ENCODE peak calls at places on chromosome 2, in eight cellular contexts. P is activated T-helper 1 cell treated with Interleukin-2 at 50 U/mL for 16 hours; N is T47D; M is choroid plexus epithelial cell; E is AG04449; L is activated CD4-positive, alpha-beta T cell treated with anti-CD3 and anti-CD28 coated beads for 48 hours; A is astrocyte; H is T1000. V is an unnamed sample.

GRCh38 chr2:24925815-24926214 is 5.8 kb upstream of the ADCY3 start:
- DNase-seq in E (no peak), L (no peak), P (no peak), H (no peak), A (no peak), M (no peak), N (no peak), V (no peak)

GRCh38 chr2:221060335-221060734 is 511.8 kb downstream of the EPHA4 start:
- DNase-seq in M (no peak), A (peak; percentile 85), P (no peak), H (no peak), N (no peak), L (no peak), E (no peak), V (no peak)

GRCh38 chr2:153532160-153532559 is 53.6 kb upstream of the RPRM start:
- DNase-seq in P (no peak), M (no peak), N (no peak), E (no peak), H (no peak), L (no peak), A (no peak), V (no peak)

GRCh38 chr2:168138369-168138768 is 109.0 kb downstream of the STK39 start:
- DNase-seq in M (peak; percentile 87), P (no peak), A (no peak), E (no peak), L (no peak), N (no peak), H (no peak), V (no peak)

GRCh38 chr2:142825861-142826260 is 51.6 kb upstream of the KYNU start:
- DNase-seq in H (no peak), A (peak; percentile 19), P (no peak), M (no peak), N (no peak), L (no peak), E (no peak), V (no peak)

GRCh38 chr2:219437690-219438089 is 3.0 kb downstream of the SPEG start:
- DNase-seq in N (no peak), M (no peak), E (no peak), A (no peak), H (no peak), L (no peak), P (no peak), V (no peak)

GRCh38 chr2:230503798-230504197 is 87.8 kb downstream of the SP100 start:
- DNase-seq in L (no peak), E (no peak), A (no peak), P (no peak), M (no peak), H (no peak), N (no peak), V (no peak)

GRCh38 chr2:15881120-15881433 is 59.3 kb upstream of the MYCN start:
- DNase-seq in P (no peak), N (no peak), E (no peak), L (no peak), H (no peak), A (no peak), M (no peak), V (no peak)

GRCh38 chr2:222205136-222205535 is 93.7 kb downstream of the PAX3 start:
- DNase-seq in A (no peak), N (no peak), P (no peak), L (no peak), M (no peak), H (no peak), E (no peak), V (no peak)

GRCh38 chr2:126901459-126901858 is 2.8 kb downstream of the TEX51 start:
- DNase-seq in H (no peak), M (no peak), P (no peak), E (no peak), L (no peak), N (no peak), A (no peak), V (no peak)

GRCh38 chr2:111617299-111617803 is 266.6 kb downstream of the ANAPC1 start:
- DNase-seq in E (no peak), P (no peak), A (peak; percentile 67), M (peak; percentile 57), H (no peak), N (no peak), L (no peak), V (no peak)

GRCh38 chr2:102119255-102119654 is 23.3 kb upstream of the IL1R1 start:
- DNase-seq in N (no peak), A (no peak), L (no peak), P (no peak), H (no peak), M (no peak), E (no peak), V (no peak)

GRCh38 chr2:142140434-142140845 is 9.6 kb upstream of the LRP1B start:
- DNase-seq in E (no peak), P (no peak), A (no peak), N (no peak), H (no peak), M (peak; percentile 58), L (no peak), V (no peak)

GRCh38 chr2:235660484-235661081 is 166.7 kb downstream of the AGAP1 start:
- DNase-seq in A (no peak), E (no peak), L (no peak), M (no peak), P (no peak), H (no peak), N (no peak), V (no peak)

GRCh38 chr2:121018136-121019057 is 266.6 kb downstream of the TFCP2L1 start:
- DNase-seq in E (no peak), A (peak; percentile 49), P (no peak), N (no peak), M (peak; percentile 77), H (no peak), L (no peak), V (no peak)

GRCh38 chr2:20052872-20053281 is 1.4 kb upstream of the LAPTM4A start:
- DNase-seq in P (no peak), E (no peak), A (peak; percentile 80), H (no peak), M (peak; percentile 89), N (no peak), L (no peak), V (no peak)

GRCh38 chr2:66494708-66495107 is 59.8 kb downstream of the MEIS1 start:
- DNase-seq in E (no peak), M (peak; percentile 59), N (no peak), H (no peak), L (no peak), A (peak; percentile 89), P (no peak), V (no peak)

GRCh38 chr2:121131375-121131774 is 153.6 kb downstream of the TFCP2L1 start:
- DNase-seq in P (no peak), A (no peak), M (no peak), N (no peak), L (no peak), E (no peak), H (no peak), V (no peak)

GRCh38 chr2:128424806-128425205 is 106.1 kb upstream of the HS6ST1 start:
- DNase-seq in P (no peak), E (no peak), N (no peak), H (peak; percentile 16), A (no peak), L (no peak), M (no peak), V (no peak)

GRCh38 chr2:52934354-52934898 is 833.2 kb upstream of the CHAC2 start:
- DNase-seq in E (no peak), P (no peak), L (no peak), N (no peak), H (peak; percentile 3), A (peak; percentile 92), M (peak; percentile 71), V (no peak)

GRCh38 chr2:211435331-211435730 is 878.9 kb downstream of the CPS1 start:
- DNase-seq in H (no peak), E (no peak), N (no peak), L (no peak), P (no peak), M (no peak), A (no peak), V (no peak)

GRCh38 chr2:2831656-2832055 is 500.6 kb upstream of the MYT1L start:
- DNase-seq in E (no peak), M (no peak), H (no peak), A (no peak), P (no peak), N (no peak), L (no peak), V (no peak)

GRCh38 chr2:170247882-170248393 is 70.0 kb downstream of the MYO3B start:
- DNase-seq in N (no peak), L (no peak), M (no peak), E (no peak), A (no peak), H (no peak), P (no peak), V (no peak)

GRCh38 chr2:233021771-233022170 is 8.7 kb upstream of the NGEF start:
- DNase-seq in E (no peak), P (no peak), N (no peak), L (no peak), H (no peak), M (no peak), A (peak; percentile 27), V (no peak)

GRCh38 chr2:11866358-11867335 is 120.2 kb downstream of the LPIN1 start:
- DNase-seq in L (peak; percentile 13), M (no peak), P (no peak), E (no peak), A (no peak), H (no peak), N (no peak), V (no peak)

GRCh38 chr2:2840681-2841300 is 509.7 kb upstream of the MYT1L start:
- DNase-seq in M (no peak), N (no peak), A (no peak), L (no peak), E (no peak), H (no peak), P (no peak), V (no peak)

GRCh38 chr2:235286624-235287368 is 207.0 kb upstream of the AGAP1 start:
- DNase-seq in L (no peak), P (no peak), E (peak; percentile 31), A (no peak), N (no peak), M (peak; percentile 55), H (no peak), V (no peak)

GRCh38 chr2:154507186-154507585 is 191.3 kb upstream of the KCNJ3 start:
- DNase-seq in E (no peak), A (no peak), N (no peak), P (no peak), L (no peak), M (no peak), H (no peak), V (no peak)

GRCh38 chr2:42101641-42102605 is 54.1 kb downstream of the PKDCC start:
- DNase-seq in N (no peak), M (peak; percentile 96), E (peak; percentile 65), L (peak; percentile 85), H (no peak), A (peak; percentile 89), P (peak; percentile 89), V (no peak)

GRCh38 chr2:122481717-122482116 is 726.3 kb downstream of the TSN start:
- DNase-seq in P (no peak), E (no peak), M (no peak), L (no peak), A (no peak), H (no peak), N (no peak), V (no peak)

GRCh38 chr2:29219374-29219773 is 104.2 kb downstream of the CLIP4 start:
- DNase-seq in L (no peak), A (no peak), E (no peak), M (no peak), H (no peak), P (no peak), N (no peak), V (no peak)

GRCh38 chr2:157843935-157844334 is 32.2 kb downstream of the ACVR1 start:
- DNase-seq in E (no peak), N (no peak), A (no peak), H (no peak), L (no peak), M (peak; percentile 47), P (no peak), V (no peak)

GRCh38 chr2:128474014-128474961 is 155.6 kb upstream of the HS6ST1 start:
- DNase-seq in A (no peak), M (no peak), N (no peak), P (no peak), L (no peak), E (no peak), H (no peak), V (no peak)

GRCh38 chr2:178188466-178188865 is 5.8 kb upstream of the OSBPL6 start:
- DNase-seq in A (no peak), E (no peak), P (no peak), H (no peak), M (no peak), N (no peak), L (no peak), V (no peak)

V was measured in cortex of kidney.